ENCODE peak calls at places on chromosome 12, in five cellular contexts. One of them, this sample, is unnamed.

GRCh38 chr12:5096241-5096880 is 52.7 kb downstream of the KCNA5 start:
- DNase-seq in tibial artery: no peak
- DNase-seq in HCT116: peak; percentile 4
- DNase-seq in stomach: no peak
- DNase-seq in left ventricle myocardium inferior: no peak
- DNase-seq in this sample: no peak

GRCh38 chr12:104469523-104469922 is 12.8 kb downstream of the CHST11 start:
- DNase-seq in left ventricle myocardium inferior: no peak
- DNase-seq in HCT116: no peak
- DNase-seq in tibial artery: no peak
- DNase-seq in stomach: no peak
- DNase-seq in this sample: peak; percentile 83

GRCh38 chr12:26746315-26746714 is 86.7 kb downstream of the ITPR2 start:
- DNase-seq in HCT116: no peak
- DNase-seq in left ventricle myocardium inferior: no peak
- DNase-seq in tibial artery: no peak
- DNase-seq in stomach: no peak
- DNase-seq in this sample: no peak

GRCh38 chr12:115973968-115974765 is 303.3 kb downstream of the MED13L start:
- DNase-seq in tibial artery: no peak
- DNase-seq in HCT116: no peak
- DNase-seq in stomach: no peak
- DNase-seq in left ventricle myocardium inferior: no peak
- DNase-seq in this sample: no peak

GRCh38 chr12:21418403-21418802 is 19.1 kb upstream of the PYROXD1 start:
- DNase-seq in tibial artery: no peak
- DNase-seq in stomach: no peak
- DNase-seq in HCT116: no peak
- DNase-seq in left ventricle myocardium inferior: no peak
- DNase-seq in this sample: no peak

GRCh38 chr12:76927170-76927784 is 48.5 kb upstream of the CSRP2 start:
- DNase-seq in tibial artery: peak; percentile 37
- DNase-seq in stomach: peak; percentile 28
- DNase-seq in left ventricle myocardium inferior: peak; percentile 18
- DNase-seq in HCT116: peak; percentile 27
- DNase-seq in this sample: peak; percentile 46

GRCh38 chr12:107200394-107200793 is 107.0 kb upstream of the CRY1 start:
- DNase-seq in left ventricle myocardium inferior: no peak
- DNase-seq in HCT116: peak; percentile 68
- DNase-seq in stomach: no peak
- DNase-seq in tibial artery: no peak
- DNase-seq in this sample: no peak

GRCh38 chr12:25463521-25463920 is 89.6 kb downstream of the LMNTD1 start:
- DNase-seq in stomach: no peak
- DNase-seq in tibial artery: no peak
- DNase-seq in HCT116: no peak
- DNase-seq in left ventricle myocardium inferior: no peak
- DNase-seq in this sample: no peak

GRCh38 chr12:10941916-10942607 is 3.0 kb upstream of the TAS2R14 start:
- DNase-seq in HCT116: peak; percentile 78
- DNase-seq in tibial artery: no peak
- DNase-seq in left ventricle myocardium inferior: no peak
- DNase-seq in stomach: no peak
- DNase-seq in this sample: peak; percentile 63

GRCh38 chr12:29544428-29545101 is 47.1 kb upstream of the OVCH1 start:
- DNase-seq in HCT116: no peak
- DNase-seq in stomach: no peak
- DNase-seq in tibial artery: no peak
- DNase-seq in left ventricle myocardium inferior: no peak
- DNase-seq in this sample: no peak

GRCh38 chr12:28027328-28027727 is 54.8 kb upstream of the PTHLH start:
- DNase-seq in tibial artery: no peak
- DNase-seq in HCT116: no peak
- DNase-seq in left ventricle myocardium inferior: no peak
- DNase-seq in stomach: no peak
- DNase-seq in this sample: peak; percentile 81

GRCh38 chr12:14408208-14408607 is 42.7 kb downstream of the ATF7IP start:
- DNase-seq in tibial artery: no peak
- DNase-seq in HCT116: no peak
- DNase-seq in stomach: no peak
- DNase-seq in left ventricle myocardium inferior: no peak
- DNase-seq in this sample: no peak

GRCh38 chr12:52914722-52915121 is 9.8 kb upstream of the KRT8 start:
- DNase-seq in tibial artery: no peak
- DNase-seq in stomach: no peak
- DNase-seq in left ventricle myocardium inferior: no peak
- DNase-seq in HCT116: no peak
- DNase-seq in this sample: no peak

GRCh38 chr12:14994610-14995009 is 21.8 kb downstream of the PDE6H start:
- DNase-seq in stomach: no peak
- DNase-seq in tibial artery: no peak
- DNase-seq in left ventricle myocardium inferior: no peak
- DNase-seq in HCT116: no peak
- DNase-seq in this sample: no peak

GRCh38 chr12:94112116-94112515 is 36.3 kb upstream of the PLXNC1 start:
- DNase-seq in HCT116: no peak
- DNase-seq in tibial artery: no peak
- DNase-seq in left ventricle myocardium inferior: no peak
- DNase-seq in stomach: no peak
- DNase-seq in this sample: no peak

GRCh38 chr12:58907326-58907855 is 12.9 kb downstream of the LRIG3 start:
- DNase-seq in stomach: no peak
- DNase-seq in left ventricle myocardium inferior: no peak
- DNase-seq in tibial artery: no peak
- DNase-seq in HCT116: no peak
- DNase-seq in this sample: no peak

GRCh38 chr12:79938843-79939242 is 3.9 kb upstream of the PPP1R12A start:
- DNase-seq in HCT116: no peak
- DNase-seq in tibial artery: no peak
- DNase-seq in left ventricle myocardium inferior: no peak
- DNase-seq in stomach: no peak
- DNase-seq in this sample: no peak

GRCh38 chr12:71438670-71439361 is 782 bp upstream of the LGR5 start:
- DNase-seq in stomach: no peak
- DNase-seq in tibial artery: no peak
- DNase-seq in HCT116: no peak
- DNase-seq in left ventricle myocardium inferior: no peak
- DNase-seq in this sample: no peak

GRCh38 chr12:109084425-109084824 is 8.8 kb downstream of the ALKBH2 start:
- DNase-seq in stomach: no peak
- DNase-seq in left ventricle myocardium inferior: no peak
- DNase-seq in tibial artery: no peak
- DNase-seq in HCT116: no peak
- DNase-seq in this sample: no peak

GRCh38 chr12:45768194-45768593 is 38.7 kb downstream of the ARID2 start:
- DNase-seq in tibial artery: no peak
- DNase-seq in stomach: no peak
- DNase-seq in left ventricle myocardium inferior: no peak
- DNase-seq in HCT116: no peak
- DNase-seq in this sample: no peak

GRCh38 chr12:67650127-67650495 is 1.6 kb downstream of the DYRK2 start:
- DNase-seq in stomach: no peak
- DNase-seq in HCT116: no peak
- DNase-seq in left ventricle myocardium inferior: peak; percentile 55
- DNase-seq in tibial artery: peak; percentile 34
- DNase-seq in this sample: no peak

GRCh38 chr12:105523164-105524057 is 192.9 kb downstream of the C12orf75 start:
- DNase-seq in left ventricle myocardium inferior: peak; percentile 83
- DNase-seq in HCT116: no peak
- DNase-seq in tibial artery: peak; percentile 75
- DNase-seq in stomach: no peak
- DNase-seq in this sample: no peak

GRCh38 chr12:26678697-26679660 is 154.0 kb downstream of the ITPR2 start:
- DNase-seq in tibial artery: no peak
- DNase-seq in left ventricle myocardium inferior: no peak
- DNase-seq in HCT116: no peak
- DNase-seq in stomach: no peak
- DNase-seq in this sample: no peak

GRCh38 chr12:94145231-94145979 is 3.0 kb upstream of the PLXNC1 start:
- DNase-seq in tibial artery: no peak
- DNase-seq in stomach: no peak
- DNase-seq in HCT116: peak; percentile 16
- DNase-seq in left ventricle myocardium inferior: no peak
- DNase-seq in this sample: no peak

GRCh38 chr12:107523760-107524558 is 161.6 kb upstream of the PWP1 start:
- DNase-seq in tibial artery: no peak
- DNase-seq in left ventricle myocardium inferior: no peak
- DNase-seq in stomach: no peak
- DNase-seq in HCT116: no peak
- DNase-seq in this sample: no peak

GRCh38 chr12:3928538-3929220 is 55.5 kb upstream of the PARP11 start:
- DNase-seq in stomach: no peak
- DNase-seq in left ventricle myocardium inferior: no peak
- DNase-seq in tibial artery: no peak
- DNase-seq in HCT116: no peak
- DNase-seq in this sample: peak; percentile 24

DNA sequence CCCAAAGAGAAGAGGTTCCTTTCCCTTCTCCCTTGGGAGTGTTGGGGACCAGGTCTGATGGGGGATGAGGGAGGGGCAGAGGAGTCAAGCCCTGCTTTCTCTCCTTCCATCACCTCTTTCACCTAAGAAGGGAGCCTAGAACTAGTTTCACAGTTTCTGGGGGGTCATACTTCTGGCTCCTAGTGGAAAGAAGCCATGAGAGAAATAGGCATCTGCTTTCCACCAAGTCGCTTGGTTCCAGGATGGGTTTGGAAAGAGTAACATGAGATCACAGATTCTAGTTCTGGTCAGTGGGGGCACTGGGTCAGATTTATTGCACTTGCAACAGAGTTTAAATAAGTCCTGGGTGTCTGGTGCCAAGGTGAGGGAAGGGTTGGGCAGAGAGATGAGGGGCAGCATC is 10.5 kb upstream of the ZNF385A start:
- DNase-seq in stomach: no peak
- DNase-seq in tibial artery: no peak
- DNase-seq in HCT116: no peak
- DNase-seq in left ventricle myocardium inferior: no peak
- DNase-seq in this sample: no peak
- TF ChIP-seq CTCF in stomach: no peak
- TF ChIP-seq CTCF in tibial artery: no peak
- TF ChIP-seq CTCF in HCT116: no peak
- TF ChIP-seq CTCF in left ventricle myocardium inferior: no peak
- TF ChIP-seq CTCF in this sample: no peak

DNA sequence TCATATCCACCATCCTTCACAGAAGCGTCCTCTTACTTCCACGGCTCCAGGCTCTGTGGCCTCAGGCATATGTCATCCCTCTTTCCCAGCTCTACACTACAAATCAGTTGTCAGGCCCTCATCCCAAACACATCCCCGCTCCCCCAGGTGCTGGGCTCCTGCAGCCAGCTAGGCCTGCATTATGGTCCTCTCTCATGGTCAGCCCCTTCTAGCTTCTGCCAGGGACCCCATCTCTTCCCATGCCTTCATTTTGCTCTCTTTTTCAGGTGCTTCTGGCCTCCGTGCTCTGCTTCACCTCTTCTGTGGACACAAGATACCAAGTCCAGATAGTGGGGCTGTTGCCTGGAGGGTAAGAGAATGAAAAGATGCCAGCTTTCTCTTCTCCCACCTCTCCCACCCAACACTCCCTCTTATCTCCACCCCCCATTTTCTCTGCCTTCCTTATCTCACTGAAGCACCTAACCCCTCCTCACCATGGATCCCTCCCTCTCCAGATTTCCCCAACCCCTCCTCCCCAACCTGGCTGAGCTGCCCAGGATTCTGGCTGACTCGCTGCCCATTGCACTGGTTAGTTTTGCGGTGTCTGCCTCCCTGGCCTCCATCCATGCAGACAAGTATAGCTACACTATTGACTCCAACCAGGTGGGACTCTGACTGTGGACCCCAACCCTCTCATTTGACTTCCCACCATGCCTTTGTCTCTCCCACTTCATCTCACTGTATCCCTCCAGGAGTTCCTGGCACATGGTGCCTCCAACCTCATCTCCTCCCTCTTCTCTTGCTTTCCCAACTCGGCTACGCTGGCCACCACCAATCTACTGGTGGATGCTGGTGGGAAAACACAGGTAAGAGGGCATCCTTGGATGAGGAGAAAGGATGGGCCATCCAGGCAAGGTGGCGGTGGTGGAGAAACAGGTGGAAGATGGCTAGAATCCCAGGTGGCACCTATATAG is 10.4 kb downstream of the B4GALNT1 start:
- DNase-seq in stomach: no peak
- DNase-seq in tibial artery: no peak
- DNase-seq in left ventricle myocardium inferior: no peak
- DNase-seq in HCT116: no peak
- DNase-seq in this sample: no peak
- H3K4me1 ChIP-seq in stomach: peaks cover 29% of the 10 kb centered on the region
- H3K4me1 ChIP-seq in tibial artery: no peaks in the 10 kb centered on the region
- H3K4me1 ChIP-seq in left ventricle myocardium inferior: peaks cover 42% of the 10 kb centered on the region
- H3K4me1 ChIP-seq in HCT116: no peaks in the 10 kb centered on the region
- H3K4me1 ChIP-seq in this sample: no peaks in the 10 kb centered on the region

DNA sequence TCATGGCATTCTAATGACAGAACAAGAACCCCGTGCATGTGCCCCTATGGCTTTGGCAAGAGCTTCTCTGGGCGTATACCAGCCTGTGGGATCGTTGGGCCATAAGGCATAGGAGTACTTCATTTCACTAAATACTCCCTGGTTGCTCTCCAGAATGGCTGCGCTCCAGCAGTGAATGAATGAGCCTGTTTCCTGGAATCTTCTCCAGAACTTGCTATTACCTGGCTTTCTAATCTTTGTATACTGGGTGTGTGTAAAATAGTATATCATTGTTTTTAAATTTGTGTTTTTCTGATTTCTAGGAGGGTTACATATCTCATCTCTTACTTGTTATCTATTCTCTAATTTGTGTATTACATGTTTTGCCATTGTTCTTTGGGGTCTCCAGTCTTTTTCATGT is 28.6 kb upstream of the EMP1 start:
- DNase-seq in HCT116: no peak
- DNase-seq in stomach: no peak
- DNase-seq in tibial artery: no peak
- DNase-seq in left ventricle myocardium inferior: no peak
- DNase-seq in this sample: no peak
- H3K27ac ChIP-seq in HCT116: no peak overlapping the region
- H3K27ac ChIP-seq in stomach: no peak overlapping the region
- H3K27ac ChIP-seq in tibial artery: no peak overlapping the region
- H3K27ac ChIP-seq in left ventricle myocardium inferior: no peak overlapping the region
- H3K27ac ChIP-seq in this sample: no peak overlapping the region

GRCh38 chr12:7162691-7163114 is 26.8 kb upstream of the PEX5 start:
- DNase-seq in left ventricle myocardium inferior: no peak
- DNase-seq in HCT116: peak; percentile 76
- DNase-seq in tibial artery: no peak
- DNase-seq in stomach: peak; percentile 50
- DNase-seq in this sample: no peak
- TF ChIP-seq CTCF in left ventricle myocardium inferior: peak; percentile 60
- TF ChIP-seq CTCF in HCT116: peak; percentile 67
- TF ChIP-seq CTCF in tibial artery: peak; percentile 30
- TF ChIP-seq CTCF in stomach: peak; percentile 42
- TF ChIP-seq CTCF in this sample: peak; percentile 9

DNA sequence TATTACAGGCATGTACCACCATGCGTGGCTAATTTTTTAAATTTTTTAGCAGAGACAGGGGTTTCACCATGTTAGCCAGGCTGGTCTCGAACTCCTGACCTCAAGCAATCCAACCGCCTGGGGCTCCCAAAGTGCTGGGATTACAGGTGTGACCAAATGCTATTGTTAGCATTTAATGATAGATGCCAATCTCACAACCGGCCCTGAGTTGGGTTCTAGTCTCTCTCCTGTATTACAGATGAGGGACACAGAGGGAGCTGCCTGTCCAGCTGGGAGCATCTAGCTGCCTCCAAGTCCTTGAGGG is 55.7 kb downstream of the TESC start:
- DNase-seq in stomach: no peak
- DNase-seq in tibial artery: no peak
- DNase-seq in left ventricle myocardium inferior: no peak
- DNase-seq in HCT116: no peak
- DNase-seq in this sample: no peak
- H3K4me1 ChIP-seq in stomach: peaks cover 45% of the 10 kb centered on the region
- H3K4me1 ChIP-seq in tibial artery: peaks cover 2% of the 10 kb centered on the region
- H3K4me1 ChIP-seq in left ventricle myocardium inferior: peaks cover 58% of the 10 kb centered on the region
- H3K4me1 ChIP-seq in HCT116: peaks cover 19% of the 10 kb centered on the region
- H3K4me1 ChIP-seq in this sample: no peaks in the 10 kb centered on the region

This sample was measured in DND-41.